ENCODE peak calls at places on chromosomes 1 and 21, in six cellular contexts. One of them, this sample, is unnamed.

GRCh38 chr1:228158151-228158571 is 7.4 kb upstream of the IBA57 start:
- DNase-seq in ovary: no peak
- DNase-seq in fibroblast of the aortic adventitia: no peak
- DNase-seq in aorta: peak; percentile 43
- DNase-seq in IMR-90: no peak
- DNase-seq in NCI-H82: no peak
- DNase-seq in this sample: peak; percentile 75

GRCh38 chr1:10936998-10937901 is 75.2 kb upstream of the TARDBP start:
- DNase-seq in fibroblast of the aortic adventitia: no peak
- DNase-seq in ovary: no peak
- DNase-seq in NCI-H82: no peak
- DNase-seq in IMR-90: no peak
- DNase-seq in aorta: no peak
- DNase-seq in this sample: no peak

GRCh38 chr21:46675595-46676280 is 40.3 kb downstream of the PRMT2 start:
- DNase-seq in NCI-H82: no peak
- DNase-seq in ovary: no peak
- DNase-seq in aorta: no peak
- DNase-seq in fibroblast of the aortic adventitia: no peak
- DNase-seq in IMR-90: peak; percentile 29
- DNase-seq in this sample: no peak

GRCh38 chr1:115454835-115455511 is 116.9 kb upstream of the NGF start:
- DNase-seq in fibroblast of the aortic adventitia: no peak
- DNase-seq in ovary: peak; percentile 65
- DNase-seq in NCI-H82: peak; percentile 65
- DNase-seq in IMR-90: peak; percentile 81
- DNase-seq in aorta: no peak
- DNase-seq in this sample: no peak

GRCh38 chr1:171251741-171252300 is 3.5 kb downstream of the FMO1 start:
- DNase-seq in IMR-90: peak; percentile 33
- DNase-seq in fibroblast of the aortic adventitia: peak; percentile 12
- DNase-seq in NCI-H82: peak; percentile 89
- DNase-seq in aorta: no peak
- DNase-seq in ovary: peak; percentile 46
- DNase-seq in this sample: peak; percentile 77

GRCh38 chr1:153548722-153549695 is at the start of gene S100A3:
- DNase-seq in NCI-H82: no peak
- DNase-seq in IMR-90: peak; percentile 91
- DNase-seq in ovary: no peak
- DNase-seq in aorta: peak; percentile 90
- DNase-seq in fibroblast of the aortic adventitia: peak; percentile 93
- DNase-seq in this sample: peak; percentile 61

GRCh38 chr1:95733671-95734070 is 499.7 kb downstream of the RWDD3 start:
- DNase-seq in ovary: no peak
- DNase-seq in aorta: no peak
- DNase-seq in fibroblast of the aortic adventitia: no peak
- DNase-seq in IMR-90: no peak
- DNase-seq in NCI-H82: no peak
- DNase-seq in this sample: no peak

GRCh38 chr1:228938248-228938891 is 203.1 kb downstream of the RHOU start:
- DNase-seq in NCI-H82: peak; percentile 37
- DNase-seq in IMR-90: no peak
- DNase-seq in fibroblast of the aortic adventitia: no peak
- DNase-seq in aorta: peak; percentile 69
- DNase-seq in ovary: no peak
- DNase-seq in this sample: no peak

GRCh38 chr1:1027723-1028266 is 7.9 kb downstream of the AGRN start:
- DNase-seq in ovary: no peak
- DNase-seq in aorta: no peak
- DNase-seq in fibroblast of the aortic adventitia: no peak
- DNase-seq in IMR-90: no peak
- DNase-seq in NCI-H82: no peak
- DNase-seq in this sample: no peak

GRCh38 chr1:201633811-201634210 is 94.9 kb downstream of the NAV1 start:
- DNase-seq in aorta: no peak
- DNase-seq in fibroblast of the aortic adventitia: no peak
- DNase-seq in ovary: no peak
- DNase-seq in IMR-90: peak; percentile 44
- DNase-seq in NCI-H82: peak; percentile 82
- DNase-seq in this sample: no peak

GRCh38 chr1:119683893-119684292 is 27.8 kb upstream of the PHGDH start:
- DNase-seq in aorta: no peak
- DNase-seq in IMR-90: no peak
- DNase-seq in ovary: no peak
- DNase-seq in fibroblast of the aortic adventitia: no peak
- DNase-seq in NCI-H82: no peak
- DNase-seq in this sample: no peak

GRCh38 chr1:222702210-222702609 is 10.1 kb downstream of the AIDA start:
- DNase-seq in IMR-90: no peak
- DNase-seq in NCI-H82: no peak
- DNase-seq in fibroblast of the aortic adventitia: no peak
- DNase-seq in aorta: no peak
- DNase-seq in ovary: no peak
- DNase-seq in this sample: no peak

GRCh38 chr1:172885976-172886375 is 164.8 kb downstream of the TNFSF18 start:
- DNase-seq in aorta: no peak
- DNase-seq in ovary: no peak
- DNase-seq in fibroblast of the aortic adventitia: peak; percentile 72
- DNase-seq in IMR-90: peak; percentile 49
- DNase-seq in NCI-H82: no peak
- DNase-seq in this sample: no peak

GRCh38 chr1:196317535-196318522 is 290.4 kb downstream of the KCNT2 start:
- DNase-seq in IMR-90: peak; percentile 54
- DNase-seq in NCI-H82: peak; percentile 72
- DNase-seq in fibroblast of the aortic adventitia: peak; percentile 66
- DNase-seq in ovary: no peak
- DNase-seq in aorta: peak; percentile 44
- DNase-seq in this sample: no peak

GRCh38 chr1:113008365-113008714 is 52.3 kb upstream of the SLC16A1 start:
- DNase-seq in fibroblast of the aortic adventitia: no peak
- DNase-seq in ovary: no peak
- DNase-seq in NCI-H82: no peak
- DNase-seq in IMR-90: no peak
- DNase-seq in aorta: no peak
- DNase-seq in this sample: no peak

GRCh38 chr21:37459575-37459974 is 93.0 kb downstream of the DYRK1A start:
- DNase-seq in fibroblast of the aortic adventitia: no peak
- DNase-seq in ovary: no peak
- DNase-seq in IMR-90: peak; percentile 69
- DNase-seq in aorta: no peak
- DNase-seq in NCI-H82: no peak
- DNase-seq in this sample: no peak

GRCh38 chr1:218643281-218643680 is 298.1 kb downstream of the TGFB2 start:
- DNase-seq in NCI-H82: no peak
- DNase-seq in ovary: no peak
- DNase-seq in aorta: no peak
- DNase-seq in IMR-90: no peak
- DNase-seq in fibroblast of the aortic adventitia: no peak
- DNase-seq in this sample: no peak

GRCh38 chr1:40736085-40736531 is 44.6 kb downstream of the NFYC start:
- DNase-seq in IMR-90: peak; percentile 82
- DNase-seq in fibroblast of the aortic adventitia: peak; percentile 58
- DNase-seq in ovary: no peak
- DNase-seq in aorta: no peak
- DNase-seq in NCI-H82: peak; percentile 31
- DNase-seq in this sample: no peak

GRCh38 chr1:43861337-43861736 is 72.3 kb upstream of the ARTN start:
- DNase-seq in NCI-H82: no peak
- DNase-seq in ovary: no peak
- DNase-seq in aorta: no peak
- DNase-seq in IMR-90: peak; percentile 79
- DNase-seq in fibroblast of the aortic adventitia: peak; percentile 67
- DNase-seq in this sample: no peak

GRCh38 chr1:42876009-42876408 is 29.6 kb downstream of the ZNF691 start:
- DNase-seq in fibroblast of the aortic adventitia: no peak
- DNase-seq in NCI-H82: no peak
- DNase-seq in IMR-90: no peak
- DNase-seq in aorta: no peak
- DNase-seq in ovary: no peak
- DNase-seq in this sample: no peak

GRCh38 chr1:212537610-212538009 is 71.0 kb upstream of the ATF3 start:
- DNase-seq in NCI-H82: no peak
- DNase-seq in ovary: no peak
- DNase-seq in IMR-90: no peak
- DNase-seq in aorta: no peak
- DNase-seq in fibroblast of the aortic adventitia: no peak
- DNase-seq in this sample: no peak

GRCh38 chr1:39360726-39361125 is 130.7 kb upstream of the BMP8A start:
- DNase-seq in aorta: no peak
- DNase-seq in NCI-H82: no peak
- DNase-seq in ovary: no peak
- DNase-seq in IMR-90: no peak
- DNase-seq in fibroblast of the aortic adventitia: peak; percentile 13
- DNase-seq in this sample: no peak

GRCh38 chr1:79391896-79392295 is 385.4 kb upstream of the ADGRL4 start:
- DNase-seq in NCI-H82: no peak
- DNase-seq in IMR-90: peak; percentile 18
- DNase-seq in aorta: no peak
- DNase-seq in fibroblast of the aortic adventitia: no peak
- DNase-seq in ovary: no peak
- DNase-seq in this sample: no peak

GRCh38 chr1:54421101-54421504 is 14.9 kb upstream of the SSBP3 start:
- DNase-seq in NCI-H82: no peak
- DNase-seq in ovary: no peak
- DNase-seq in IMR-90: no peak
- DNase-seq in aorta: no peak
- DNase-seq in fibroblast of the aortic adventitia: no peak
- DNase-seq in this sample: peak; percentile 39

GRCh38 chr1:206931709-206932108 is 10.0 kb upstream of the FCMR start:
- DNase-seq in IMR-90: no peak
- DNase-seq in ovary: no peak
- DNase-seq in NCI-H82: no peak
- DNase-seq in fibroblast of the aortic adventitia: no peak
- DNase-seq in aorta: no peak
- DNase-seq in this sample: no peak

GRCh38 chr1:159008744-159009188 is 941 bp upstream of the IFI16 start:
- DNase-seq in ovary: no peak
- DNase-seq in NCI-H82: no peak
- DNase-seq in IMR-90: peak; percentile 16
- DNase-seq in fibroblast of the aortic adventitia: no peak
- DNase-seq in aorta: no peak
- DNase-seq in this sample: peak; percentile 76

GRCh38 chr1:17143760-17144159 is 24.5 kb upstream of the PADI2 start:
- DNase-seq in ovary: no peak
- DNase-seq in aorta: no peak
- DNase-seq in fibroblast of the aortic adventitia: no peak
- DNase-seq in IMR-90: no peak
- DNase-seq in NCI-H82: no peak
- DNase-seq in this sample: no peak

GRCh38 chr1:236864211-236864610 is 69.1 kb downstream of the MTR start:
- DNase-seq in NCI-H82: no peak
- DNase-seq in ovary: no peak
- DNase-seq in IMR-90: no peak
- DNase-seq in aorta: no peak
- DNase-seq in fibroblast of the aortic adventitia: no peak
- DNase-seq in this sample: no peak

GRCh38 chr1:36884029-36884701 is 150.2 kb downstream of the GRIK3 start:
- DNase-seq in IMR-90: no peak
- DNase-seq in fibroblast of the aortic adventitia: no peak
- DNase-seq in NCI-H82: no peak
- DNase-seq in aorta: no peak
- DNase-seq in ovary: no peak
- DNase-seq in this sample: no peak

GRCh38 chr1:62735491-62736171 is 47.4 kb upstream of the DOCK7 start:
- DNase-seq in ovary: no peak
- DNase-seq in NCI-H82: no peak
- DNase-seq in aorta: no peak
- DNase-seq in IMR-90: peak; percentile 82
- DNase-seq in fibroblast of the aortic adventitia: peak; percentile 68
- DNase-seq in this sample: no peak

GRCh38 chr1:84772428-84772943 is 82.2 kb upstream of the SSX2IP start:
- DNase-seq in aorta: peak; percentile 86
- DNase-seq in fibroblast of the aortic adventitia: peak; percentile 92
- DNase-seq in ovary: peak; percentile 72
- DNase-seq in IMR-90: peak; percentile 78
- DNase-seq in NCI-H82: peak; percentile 91
- DNase-seq in this sample: no peak

GRCh38 chr1:113958691-113959090 is 20.6 kb upstream of the OLFML3 start:
- DNase-seq in ovary: no peak
- DNase-seq in IMR-90: peak; percentile 20
- DNase-seq in NCI-H82: no peak
- DNase-seq in fibroblast of the aortic adventitia: no peak
- DNase-seq in aorta: no peak
- DNase-seq in this sample: no peak

GRCh38 chr1:248359415-248359814 is 2.0 kb upstream of the OR2T4 start:
- DNase-seq in fibroblast of the aortic adventitia: no peak
- DNase-seq in aorta: no peak
- DNase-seq in ovary: no peak
- DNase-seq in IMR-90: no peak
- DNase-seq in NCI-H82: no peak
- DNase-seq in this sample: no peak

GRCh38 chr1:207021876-207022596 is 10.5 kb downstream of the C1orf116 start:
- DNase-seq in fibroblast of the aortic adventitia: peak; percentile 49
- DNase-seq in IMR-90: no peak
- DNase-seq in ovary: no peak
- DNase-seq in NCI-H82: no peak
- DNase-seq in aorta: no peak
- DNase-seq in this sample: no peak

GRCh38 chr1:14371806-14372497 is 226.5 kb upstream of the KAZN start:
- DNase-seq in NCI-H82: no peak
- DNase-seq in IMR-90: no peak
- DNase-seq in ovary: no peak
- DNase-seq in aorta: no peak
- DNase-seq in fibroblast of the aortic adventitia: peak; percentile 17
- DNase-seq in this sample: no peak

GRCh38 chr1:25874635-25875153 is 814 bp downstream of the PAQR7 start:
- DNase-seq in NCI-H82: no peak
- DNase-seq in IMR-90: no peak
- DNase-seq in ovary: no peak
- DNase-seq in fibroblast of the aortic adventitia: no peak
- DNase-seq in aorta: peak; percentile 27
- DNase-seq in this sample: no peak

GRCh38 chr21:34614443-34614692 is 545 bp downstream of the RCAN1 start:
- DNase-seq in IMR-90: no peak
- DNase-seq in fibroblast of the aortic adventitia: no peak
- DNase-seq in NCI-H82: no peak
- DNase-seq in ovary: no peak
- DNase-seq in aorta: no peak
- DNase-seq in this sample: no peak

GRCh38 chr1:150555971-150556865 is 7.0 kb downstream of the ADAMTSL4 start:
- DNase-seq in IMR-90: no peak
- DNase-seq in ovary: no peak
- DNase-seq in fibroblast of the aortic adventitia: no peak
- DNase-seq in aorta: peak; percentile 47
- DNase-seq in NCI-H82: no peak
- DNase-seq in this sample: peak; percentile 68

GRCh38 chr1:111161843-111162242 is 21.8 kb downstream of the CEPT1 start:
- DNase-seq in NCI-H82: no peak
- DNase-seq in IMR-90: peak; percentile 19
- DNase-seq in ovary: no peak
- DNase-seq in fibroblast of the aortic adventitia: peak; percentile 48
- DNase-seq in aorta: no peak
- DNase-seq in this sample: no peak